ENCODE peak calls at places on chromosomes 6 and 20, in six cellular contexts. W is stomach, B is OCI-LY7, U is fibroblast of lung, K is endothelial cell of umbilical vein, T is lower lobe of right lung. I is an unnamed sample. For H3K36me3, the result is how much of the 10 kb centered on the place peaks cover.

GRCh38 chr6:151448623-151449022 is 3.3 kb downstream of the RMND1 start:
- DNase-seq in K (no peak), W (no peak), T (no peak), U (no peak), B (no peak), I (no peak)

GRCh38 chr6:64945450-64945849 is 761.6 kb downstream of the EYS start:
- DNase-seq in T (no peak), K (no peak), U (no peak), W (no peak), B (no peak), I (no peak)

GRCh38 chr6:47358440-47359225 is 48.9 kb upstream of the TNFRSF21 start:
- DNase-seq in T (no peak), W (no peak), U (no peak), K (no peak), B (peak), I (no peak)

GRCh38 chr6:42224222-42225042 is 6.8 kb upstream of the MRPS10 start:
- DNase-seq in T (no peak), K (peak), W (no peak), U (peak), B (no peak), I (no peak)

GRCh38 chr6:21914121-21914973 is 320.8 kb downstream of the SOX4 start:
- DNase-seq in B (no peak), K (peak), U (peak), T (peak), W (peak), I (peak)

GRCh38 chr20:58102744-58103516 is 125.5 kb downstream of the ANKRD60 start:
- DNase-seq in T (no peak), W (no peak), B (no peak), K (no peak), U (no peak), I (no peak)

GRCh38 chr20:58306421-58307261 is 2.9 kb upstream of the RAB22A start:
- DNase-seq in W (peak), K (peak), T (peak), B (peak), U (no peak), I (peak)

GRCh38 chr6:105785412-105785811 is 300.7 kb upstream of the PRDM1 start:
- DNase-seq in B (peak), U (no peak), W (no peak), T (peak), K (no peak), I (no peak)

GRCh38 chr20:61959301-61959700 is 106.4 kb downstream of the TAF4 start:
- DNase-seq in B (peak), T (no peak), K (no peak), U (no peak), W (no peak), I (peak)

GRCh38 chr6:131258816-131259476 is 123.7 kb downstream of the AKAP7 start:
- DNase-seq in W (no peak), K (no peak), U (peak), B (no peak), T (no peak), I (no peak)

GRCh38 chr6:168098431-168098861 is 19.4 kb upstream of the FRMD1 start:
- DNase-seq in K (no peak), U (no peak), W (no peak), B (no peak), T (peak), I (peak)

GRCh38 chr20:58598271-58599015 is 52.6 kb upstream of the STX16 start:
- DNase-seq in K (no peak), W (no peak), T (no peak), U (peak), B (no peak), I (no peak)

GRCh38 chr6:187252-187840 is 104.9 kb upstream of the DUSP22 start:
- DNase-seq in B (no peak), K (no peak), W (no peak), T (no peak), U (peak), I (no peak)

GRCh38 chr6:72554761-72555221 is 67.1 kb upstream of the KCNQ5 start:
- DNase-seq in W (no peak), K (no peak), B (no peak), U (no peak), T (no peak), I (no peak)

GRCh38 chr6:127971945-127972391 is 71.1 kb upstream of the THEMIS start:
- DNase-seq in K (peak), W (no peak), U (peak), T (no peak), B (no peak), I (no peak)

GRCh38 chr6:112298021-112298745 is 43.8 kb upstream of the LAMA4 start:
- DNase-seq in W (no peak), K (peak), U (peak), T (no peak), B (no peak), I (no peak)

GRCh38 chr6:135497412-135498177 is at the start of gene AHI1:
- DNase-seq in W (peak), B (peak), T (peak), K (peak), U (peak), I (peak)

GRCh38 chr20:32567384-32568178 is 17.6 kb downstream of the NOL4L start:
- DNase-seq in W (no peak), K (no peak), B (no peak), T (no peak), U (no peak), I (no peak)

GRCh38 chr20:45779011-45779915 is 12.4 kb downstream of the WFDC3 start:
- DNase-seq in W (peak), B (no peak), K (peak), T (peak), U (peak), I (peak)

GRCh38 chr6:90374201-90374600 is 77.6 kb upstream of the BACH2 start:
- DNase-seq in B (peak), T (no peak), U (no peak), K (no peak), W (no peak), I (no peak)

GRCh38 chr6:79570129-79570801 is 33.0 kb upstream of the LCA5 start:
- DNase-seq in W (peak), K (peak), T (no peak), B (no peak), U (no peak), I (no peak)

GRCh38 chr20:46607849-46608497 is 43.3 kb downstream of the SLC13A3 start:
- DNase-seq in K (no peak), T (no peak), B (no peak), W (no peak), U (no peak), I (no peak)

GRCh38 chr20:62726276-62726675 is 17.6 kb downstream of the NTSR1 start:
- DNase-seq in K (no peak), W (no peak), T (peak), B (no peak), U (no peak), I (no peak)

GRCh38 chr20:58888521-58889333 is 36.2 kb downstream of the GNAS start:
- DNase-seq in K (peak), B (peak), W (peak), U (peak), T (peak), I (peak)

GRCh38 chr20:58889334-58890072 is 37.0 kb downstream of the GNAS start:
- DNase-seq in U (peak), K (no peak), W (no peak), T (peak), B (peak), I (no peak)

GRCh38 chr6:4664911-4665310 is 111.3 kb upstream of the CDYL start:
- DNase-seq in B (no peak), T (no peak), W (no peak), K (no peak), U (no peak), I (no peak)

GRCh38 chr6:109783245-109783990 is 92.3 kb downstream of the FIG4 start:
- DNase-seq in U (no peak), W (no peak), K (no peak), T (no peak), B (no peak), I (no peak)

GRCh38 chr6:13681305-13682061 is 30.2 kb downstream of the RANBP9 start:
- DNase-seq in T (no peak), W (no peak), U (no peak), K (no peak), B (peak), I (no peak)

GRCh38 chr6:133710826-133711225 is 178.1 kb upstream of the TCF21 start:
- DNase-seq in K (no peak), W (no peak), B (no peak), T (no peak), U (no peak), I (no peak)

GRCh38 chr6:28866342-28867077 is 57.3 kb downstream of the TRIM27 start:
- DNase-seq in W (peak), T (peak), U (peak), K (peak), B (peak), I (peak)

GRCh38 chr20:7765221-7765620 is 175.0 kb downstream of the HAO1 start:
- DNase-seq in K (no peak), B (peak), W (no peak), T (no peak), U (no peak), I (no peak)

GRCh38 chr6:132868057-132868456 is 53.7 kb downstream of the RPS12 start:
- DNase-seq in W (no peak), U (no peak), K (no peak), T (no peak), B (no peak), I (no peak)

GRCh38 chr6:144248470-144249301 is 36.4 kb upstream of the UTRN start:
- DNase-seq in T (no peak), B (no peak), W (no peak), K (no peak), U (peak), I (no peak)

GRCh38 chr6:164142312-164142711 is 727.8 kb downstream of the QKI start:
- DNase-seq in U (no peak), W (no peak), T (no peak), K (no peak), B (no peak), I (no peak)

GRCh38 chr20:2750343-2751251 is 49.8 kb downstream of the CPXM1 start:
- DNase-seq in B (no peak), K (peak), T (peak), W (peak), U (peak), I (peak)

GRCh38 chr6:34381086-34381485 is 11.4 kb downstream of the NUDT3 start:
- DNase-seq in U (no peak), T (no peak), W (no peak), K (no peak), B (no peak), I (no peak)

GRCh38 chr6:136784910-136785746 is 7.1 kb downstream of the MAP3K5 start:
- DNase-seq in W (peak), B (peak), K (peak), U (peak), T (peak), I (peak)

GRCh38 chr20:63738687-63739128 is 868 bp upstream of the SLC2A4RG start:
- DNase-seq in B (peak), U (peak), T (peak), K (no peak), W (peak), I (peak)

DNA sequence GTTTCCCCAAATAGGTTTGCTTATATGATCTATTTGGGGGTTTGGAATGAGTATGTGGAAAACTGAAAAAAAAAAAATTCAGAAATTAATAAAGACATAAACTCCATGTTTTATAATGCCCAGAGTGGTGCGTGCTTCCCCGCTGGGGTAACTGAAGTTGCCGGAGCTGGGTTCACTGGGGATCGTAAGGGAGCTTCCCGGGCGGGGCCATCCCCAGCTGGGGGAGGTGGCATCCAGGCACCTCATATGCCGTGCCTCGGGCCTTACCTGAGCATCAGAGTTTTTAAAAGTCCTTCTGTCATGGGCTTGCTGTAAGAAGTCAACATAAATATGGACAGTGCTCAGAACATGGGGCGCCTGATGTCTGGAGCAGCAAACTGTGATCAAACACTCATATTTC is 17.9 kb upstream of the RAMACL start:
- DNase-seq in T (no peak), K (no peak), B (no peak), U (no peak), W (no peak), I (no peak)
- H3K27ac ChIP-seq in T (no peak), K (no peak), B (no peak), U (no peak), W (no peak), I (no peak)

GRCh38 chr6:57024775-57025174 is 21.7 kb upstream of the KIAA1586 start:
- DNase-seq in K (no peak), B (no peak), W (no peak), U (no peak), T (no peak), I (no peak)

GRCh38 chr6:57024321-57024720 is 22.2 kb upstream of the KIAA1586 start:
- DNase-seq in T (no peak), U (no peak), K (no peak), W (no peak), B (no peak), I (no peak)

GRCh38 chr6:57017069-57017468 is 29.4 kb upstream of the KIAA1586 start:
- DNase-seq in T (no peak), K (peak), B (no peak), W (no peak), U (peak), I (no peak)

GRCh38 chr6:57019434-57019833 is 27.1 kb upstream of the KIAA1586 start:
- DNase-seq in K (no peak), U (no peak), W (no peak), B (no peak), T (no peak), I (no peak)

GRCh38 chr6:57021086-57021720 is 25.3 kb upstream of the KIAA1586 start:
- DNase-seq in B (peak), U (peak), T (no peak), W (no peak), K (peak), I (no peak)
- TF ChIP-seq CTCF in B (peak), U (peak), T (peak), W (no peak), K (peak), I (peak)

DNA sequence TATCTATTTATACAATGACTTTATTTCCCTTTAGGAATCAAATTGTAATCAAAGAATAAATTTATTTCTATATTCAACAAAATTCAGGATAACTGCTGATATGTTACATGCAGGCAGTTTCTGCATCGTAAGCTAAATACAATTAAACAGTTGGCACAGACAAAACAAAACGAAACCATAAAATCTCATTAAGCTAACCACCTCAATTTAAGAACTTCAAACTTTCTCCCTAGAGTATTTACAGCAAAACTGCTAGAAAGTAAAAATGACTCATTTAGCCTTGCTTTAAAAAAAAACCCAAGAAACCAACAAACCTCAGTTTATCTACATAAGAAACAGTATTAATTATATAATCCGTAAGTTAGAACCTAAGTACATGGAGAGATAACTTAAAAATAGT is 17.1 kb downstream of the SSR1 start:
- DNase-seq in B (no peak), K (no peak), U (no peak), W (no peak), T (no peak), I (no peak)
- H3K36me3 ChIP-seq in B (half or more), K (under half), U (under half), W (half or more), T (half or more), I (half or more)

DNA sequence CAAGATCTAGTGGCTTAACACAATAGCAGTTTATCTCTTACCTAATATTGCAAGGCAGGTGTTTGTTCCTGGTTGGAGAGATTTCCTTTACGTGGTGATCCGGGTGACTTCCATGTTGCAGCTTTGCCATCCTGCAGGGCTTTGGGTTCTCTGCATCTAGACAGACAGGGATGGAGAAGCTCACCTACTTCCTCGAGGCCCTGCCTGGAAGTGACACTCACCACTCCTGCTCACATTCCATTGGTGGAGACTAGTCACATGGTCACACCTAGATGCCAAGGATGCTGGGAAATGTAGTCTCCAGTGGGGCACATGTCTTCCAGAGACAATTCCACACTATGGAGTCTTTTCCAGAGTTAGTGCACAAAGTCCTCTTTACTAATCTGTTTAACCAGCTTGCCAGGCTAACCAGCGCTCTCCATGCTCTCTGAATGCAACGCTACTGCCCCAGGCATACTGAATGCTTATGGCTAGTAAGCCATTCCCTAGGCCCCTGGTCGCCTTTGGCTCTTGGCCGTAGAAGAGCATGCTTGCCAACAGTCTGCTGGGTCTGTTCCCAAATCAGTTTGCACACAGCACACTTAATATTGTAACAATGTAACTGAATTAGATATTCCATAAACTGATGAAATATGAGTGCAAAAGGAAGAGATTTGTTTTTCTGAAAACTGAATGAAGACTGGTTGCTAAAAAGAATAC is 6.7 kb upstream of the KCNK15 start:
- DNase-seq in T (no peak), U (peak), W (peak), B (peak), K (peak), I (no peak)
- H3K27ac ChIP-seq in T (no peak), U (no peak), W (peak), B (no peak), K (no peak), I (no peak)

GRCh38 chr20:44475694-44476560 is at the start of gene TTPAL:
- DNase-seq in W (peak), T (peak), K (peak), U (peak), B (peak), I (peak)
- TF ChIP-seq CTCF in W (no peak), T (peak), K (peak), U (no peak), B (peak), I (peak)

GRCh38 chr6:26021350-26022165 is 59.0 kb downstream of the TRIM38 start:
- DNase-seq in K (peak), W (peak), T (peak), B (peak), U (peak), I (peak)
- H3K36me3 ChIP-seq in K (under half), W (under half), T (under half), B (under half), U (under half), I (under half)

GRCh38 chr20:15584507-15584906 is 988.7 kb downstream of the KIF16B start:
- DNase-seq in T (no peak), W (no peak), B (no peak), K (no peak), U (no peak), I (no peak)

GRCh38 chr20:15579703-15580102 is 993.5 kb downstream of the KIF16B start:
- DNase-seq in B (no peak), T (no peak), U (no peak), K (no peak), W (no peak), I (no peak)

GRCh38 chr20:15576401-15576800 is 996.8 kb downstream of the KIF16B start:
- DNase-seq in W (no peak), K (no peak), U (peak), T (no peak), B (no peak), I (no peak)

GRCh38 chr20:15578059-15578458 is 995.2 kb downstream of the KIF16B start:
- DNase-seq in W (no peak), U (no peak), B (no peak), K (no peak), T (no peak), I (no peak)

DNA sequence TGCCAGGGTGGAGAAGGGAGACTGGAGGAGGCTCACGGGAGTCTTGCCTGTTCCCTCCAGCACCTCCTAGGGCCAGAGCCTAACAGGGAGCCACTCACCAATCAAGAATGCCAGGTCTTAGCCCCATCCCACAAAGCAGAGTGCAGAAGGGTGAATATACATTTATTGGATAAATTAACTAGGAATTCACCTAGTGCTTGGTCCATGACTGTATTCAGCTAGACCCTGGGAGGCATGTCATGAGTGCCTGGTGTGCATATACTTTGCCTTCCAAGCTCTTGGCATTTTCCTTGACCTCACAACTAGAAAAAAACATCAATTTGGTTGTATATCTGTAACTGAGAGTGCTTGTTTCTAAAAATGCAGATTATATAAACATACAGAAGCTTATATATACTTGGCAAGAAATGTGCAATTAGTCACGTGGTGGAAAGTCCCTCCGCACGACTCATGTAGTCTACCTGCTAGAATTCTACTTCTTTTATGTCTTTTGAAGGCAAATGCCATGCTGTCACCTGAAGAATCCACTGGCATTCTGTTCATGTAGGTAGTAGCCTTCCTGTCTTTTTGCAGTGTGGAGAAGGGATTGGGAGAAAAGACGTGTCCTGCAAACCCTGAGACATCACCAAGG is 991.0 kb downstream of the KIF16B start:
- DNase-seq in W (no peak), T (no peak), B (no peak), K (no peak), U (peak), I (no peak)
- H3K27ac ChIP-seq in W (no peak), T (no peak), B (no peak), K (no peak), U (no peak), I (no peak)

GRCh38 chr20:38242848-38243449 is 17.6 kb downstream of the KIAA1755 start:
- DNase-seq in W (no peak), K (no peak), B (peak), U (no peak), T (no peak), I (peak)
- TF ChIP-seq CTCF in W (no peak), K (peak), B (peak), U (peak), T (peak), I (peak)

GRCh38 chr6:161361529-161361928 is 87.7 kb upstream of the AGPAT4 start:
- DNase-seq in W (no peak), T (no peak), B (no peak), K (no peak), U (no peak), I (no peak)
- H3K36me3 ChIP-seq in W (under half), T (under half), B (under half), K (under half), U (under half), I (under half)